ENCODE peak calls at places on chromosomes 5 and 9, in ten cellular contexts. M is sciatic nerve; Q is stimulated activated naive CD4-positive, alpha-beta T cell; R is colonic mucosa; N is amygdala; P is activated T-cell treated with anti-CD3 and anti-CD28 coated beads for 1 hour; O is endothelial cell; B is cerebellum; X is H9; G is left kidney. I is an unnamed sample.

GRCh38 chr9:14189146-14189545 is 124.8 kb downstream of the NFIB start:
- DNase-seq in M (no peak), Q (no peak), R (no peak), N (no peak), P (no peak), O (no peak), B (no peak), X (no peak), G (no peak), I (no peak)

GRCh38 chr9:121944741-121945191 is 148.3 kb downstream of the TTLL11 start:
- DNase-seq in M (no peak), Q (no peak), R (no peak), N (no peak), P (no peak), O (no peak), B (no peak), X (no peak), G (no peak), I (no peak)

GRCh38 chr5:152405145-152405544 is at the start of gene NMUR2:
- DNase-seq in M (no peak), Q (no peak), R (no peak), N (no peak), P (no peak), O (no peak), B (no peak), X (peak), G (peak), I (no peak)

GRCh38 chr9:77176686-77177142 is 620 bp upstream of the VPS13A start:
- DNase-seq in M (no peak), Q (no peak), R (no peak), N (no peak), P (no peak), O (no peak), B (no peak), X (no peak), G (no peak), I (no peak)

GRCh38 chr9:130287736-130288135 is 22.2 kb downstream of the HMCN2 start:
- DNase-seq in M (no peak), Q (no peak), R (no peak), N (no peak), P (no peak), O (no peak), B (no peak), X (no peak), G (peak), I (no peak)

GRCh38 chr5:88883059-88883565 is at the start of gene MEF2C:
- DNase-seq in M (peak), Q (no peak), R (peak), N (peak), P (no peak), O (peak), B (peak), X (peak), G (peak), I (no peak)

GRCh38 chr5:39447968-39448367 is 23.2 kb upstream of the DAB2 start:
- DNase-seq in M (no peak), Q (no peak), R (peak), N (no peak), P (no peak), O (no peak), B (no peak), X (no peak), G (no peak), I (no peak)

GRCh38 chr5:35317586-35317985 is 87.3 kb upstream of the PRLR start:
- DNase-seq in M (no peak), Q (no peak), R (no peak), N (no peak), P (no peak), O (no peak), B (no peak), X (no peak), G (no peak), I (no peak)

GRCh38 chr9:20552874-20553624 is 69.2 kb downstream of the MLLT3 start:
- DNase-seq in M (no peak), Q (no peak), R (no peak), N (no peak), P (no peak), O (no peak), B (no peak), X (no peak), G (no peak), I (no peak)

GRCh38 chr9:133558191-133559126 is 24.0 kb downstream of the ADAMTSL2 start:
- DNase-seq in M (no peak), Q (no peak), R (no peak), N (no peak), P (no peak), O (peak), B (no peak), X (no peak), G (peak), I (peak)

GRCh38 chr9:116944714-116945534 is 257.8 kb downstream of the TRIM32 start:
- DNase-seq in M (no peak), Q (no peak), R (no peak), N (no peak), P (no peak), O (no peak), B (no peak), X (no peak), G (no peak), I (no peak)

GRCh38 chr9:121842612-121842978 is 191.2 kb downstream of the DAB2IP start:
- DNase-seq in M (no peak), Q (no peak), R (no peak), N (no peak), P (no peak), O (no peak), B (no peak), X (no peak), G (no peak), I (no peak)

GRCh38 chr9:122393284-122393983 is 22.6 kb downstream of the PTGS1 start:
- DNase-seq in M (no peak), Q (no peak), R (no peak), N (no peak), P (no peak), O (peak), B (no peak), X (no peak), G (no peak), I (no peak)

GRCh38 chr5:171418316-171418981 is 998 bp upstream of the FGF18 start:
- DNase-seq in M (peak), Q (peak), R (peak), N (peak), P (peak), O (peak), B (peak), X (peak), G (peak), I (no peak)

GRCh38 chr9:83066771-83067170 is 3.8 kb upstream of the RASEF start:
- DNase-seq in M (no peak), Q (no peak), R (no peak), N (no peak), P (no peak), O (no peak), B (no peak), X (no peak), G (no peak), I (no peak)

GRCh38 chr5:2003690-2004365 is 121.1 kb upstream of the IRX4 start:
- DNase-seq in M (no peak), Q (no peak), R (no peak), N (no peak), P (no peak), O (no peak), B (no peak), X (no peak), G (no peak), I (no peak)

GRCh38 chr5:111349429-111349828 is 125.2 kb downstream of the CAMK4 start:
- DNase-seq in M (no peak), Q (no peak), R (no peak), N (no peak), P (no peak), O (no peak), B (no peak), X (no peak), G (no peak), I (no peak)